ENCODE peak calls at places on chromosomes 13 and 19, in seven cellular contexts. B is A549, P is H1, Z is IMR-90, M is HCT116, Y is K562, Q is GM12878. X is an unnamed sample.

GRCh38 chr19:12721656-12722565 is 1.8 kb downstream of the TNPO2 start:
- DNase-seq in M (no peak), Y (peak), Z (peak), Q (no peak), P (peak), B (peak), X (peak)

GRCh38 chr13:63880705-63881104 is 2465.1 kb upstream of the PCDH20 start:
- DNase-seq in P (no peak), Q (no peak), M (no peak), B (no peak), Y (no peak), Z (no peak), X (no peak)

GRCh38 chr19:18769989-18770528 is 21.0 kb downstream of the COMP start:
- DNase-seq in Y (no peak), P (no peak), Q (no peak), B (no peak), M (no peak), Z (no peak), X (no peak)

GRCh38 chr19:51887522-51888498 is at the start of gene ZNF577:
- DNase-seq in Q (no peak), Z (peak), Y (no peak), M (no peak), P (peak), B (no peak), X (no peak)

GRCh38 chr19:2032296-2032941 is 16.9 kb upstream of the BTBD2 start:
- DNase-seq in B (peak), M (peak), Z (peak), Y (no peak), P (no peak), Q (no peak), X (no peak)

GRCh38 chr19:16573296-16573695 is 1.1 kb upstream of the SLC35E1 start:
- DNase-seq in Z (no peak), Y (no peak), B (no peak), Q (no peak), P (no peak), M (no peak), X (no peak)

GRCh38 chr13:60114499-60115028 is 49.2 kb downstream of the DIAPH3 start:
- DNase-seq in P (no peak), Y (no peak), M (no peak), Z (no peak), B (no peak), Q (no peak), X (no peak)

GRCh38 chr13:46668302-46668720 is 115.3 kb downstream of the LRCH1 start:
- DNase-seq in B (no peak), Y (no peak), Z (peak), M (no peak), P (no peak), Q (no peak), X (no peak)

GRCh38 chr19:47305309-47305751 is 4.3 kb upstream of the C5AR1 start:
- DNase-seq in B (peak), P (peak), Z (peak), Q (peak), M (peak), Y (peak), X (peak)

GRCh38 chr13:52827839-52828238 is 20.6 kb downstream of the PCDH8 start:
- DNase-seq in Q (no peak), P (no peak), B (no peak), Y (no peak), M (no peak), Z (no peak), X (no peak)

GRCh38 chr19:18417250-18418033 is 1.8 kb upstream of the SSBP4 start:
- DNase-seq in Y (peak), B (peak), M (no peak), Z (peak), P (no peak), Q (no peak), X (peak)

GRCh38 chr13:32660227-32660626 is 74.0 kb downstream of the PDS5B start:
- DNase-seq in B (no peak), Q (no peak), M (no peak), Z (no peak), Y (no peak), P (no peak), X (no peak)

GRCh38 chr13:99955747-99956472 is 15.7 kb downstream of the ZIC5 start:
- DNase-seq in P (no peak), Y (no peak), Z (peak), Q (no peak), B (no peak), M (no peak), X (no peak)

GRCh38 chr13:24802074-24802473 is 38.1 kb downstream of the RNF17 start:
- DNase-seq in Y (no peak), P (no peak), M (no peak), B (peak), Q (no peak), Z (no peak), X (no peak)

GRCh38 chr19:56109216-56109615 is 11.9 kb downstream of the ZNF787 start:
- DNase-seq in Z (peak), B (no peak), P (no peak), Y (no peak), M (no peak), Q (no peak), X (no peak)

GRCh38 chr19:53626941-53627340 is 4.9 kb upstream of the DPRX start:
- DNase-seq in Q (no peak), Z (no peak), M (no peak), Y (no peak), P (no peak), B (no peak), X (no peak)

GRCh38 chr19:33798701-33799111 is 2.0 kb downstream of the KCTD15 start:
- DNase-seq in Y (no peak), M (no peak), Z (peak), P (no peak), Q (no peak), B (no peak), X (no peak)

GRCh38 chr19:48190288-48191284 is 20.1 kb downstream of the ZSWIM9 start:
- DNase-seq in P (peak), M (peak), Y (peak), Z (peak), Q (no peak), B (peak), X (peak)

GRCh38 chr19:54551950-54552912 is 21.4 kb upstream of the LILRA2 start:
- DNase-seq in Z (no peak), P (no peak), Q (peak), M (no peak), B (no peak), Y (no peak), X (no peak)

GRCh38 chr13:98451676-98452105 is 125.2 kb downstream of the STK24 start:
- DNase-seq in P (no peak), Z (peak), Y (no peak), M (no peak), B (no peak), Q (no peak), X (no peak)

GRCh38 chr13:22893149-22893548 is 287.6 kb upstream of the SGCG start:
- DNase-seq in Y (no peak), P (no peak), Q (no peak), M (no peak), Z (no peak), B (no peak), X (no peak)

GRCh38 chr19:13022111-13022858 is 27.0 kb downstream of the NFIX start:
- DNase-seq in Q (no peak), Z (peak), Y (no peak), P (no peak), B (no peak), M (no peak), X (no peak)

GRCh38 chr19:14116525-14116917 is 1.0 kb downstream of the PRKACA start:
- DNase-seq in Z (no peak), B (no peak), Y (no peak), Q (no peak), M (no peak), P (no peak), X (no peak)

GRCh38 chr19:19280561-19280960 is 7.5 kb upstream of the TM6SF2 start:
- DNase-seq in P (no peak), B (no peak), Z (peak), M (no peak), Y (no peak), Q (no peak), X (no peak)

GRCh38 chr13:103275079-103275478 is 208.9 kb upstream of the SLC10A2 start:
- DNase-seq in Q (no peak), Z (no peak), Y (no peak), P (no peak), B (no peak), M (no peak), X (no peak)

GRCh38 chr13:94413545-94413944 is 65.9 kb downstream of the DCT start:
- DNase-seq in Q (no peak), B (no peak), Z (no peak), Y (no peak), P (no peak), M (no peak), X (no peak)

GRCh38 chr13:44837250-44837649 is 152.0 kb downstream of the NUFIP1 start:
- DNase-seq in B (no peak), Q (no peak), P (no peak), Y (no peak), M (no peak), Z (peak), X (no peak)

GRCh38 chr13:23558675-23559536 is 11.3 kb upstream of the TNFRSF19 start:
- DNase-seq in Y (no peak), B (peak), P (no peak), Z (peak), Q (no peak), M (peak), X (peak)

GRCh38 chr13:42814868-42815267 is 33.5 kb downstream of the FAM216B start:
- DNase-seq in Y (no peak), M (no peak), B (no peak), Z (peak), Q (no peak), P (no peak), X (no peak)
- TF ChIP-seq CEBPB in Y (no peak), M (no peak), B (no peak), Z (peak), Q (no peak), P (no peak), X (no peak)

DNA sequence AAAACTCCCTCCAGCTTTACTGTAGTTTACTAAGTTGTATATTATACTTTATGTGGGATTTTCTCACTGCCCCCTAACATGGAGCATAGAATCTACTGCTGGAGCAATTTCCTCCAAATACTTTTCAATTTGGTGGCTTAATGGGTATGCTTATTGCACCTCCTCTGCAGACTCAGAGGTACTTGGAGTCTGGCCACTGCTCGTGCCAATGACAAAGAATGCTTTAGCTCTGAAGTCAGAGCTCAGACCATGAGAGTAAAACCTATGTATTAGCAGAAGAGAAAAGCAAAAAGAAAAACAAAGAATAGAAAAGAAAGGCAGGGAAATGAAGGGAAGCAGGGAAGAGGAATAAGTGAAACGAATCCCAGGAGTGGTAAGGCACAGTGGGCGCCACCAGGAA is 71.9 kb downstream of the SUCLA2 start:
- DNase-seq in Z (peak), Y (no peak), M (no peak), B (no peak), P (no peak), Q (no peak), X (no peak)
- TF ChIP-seq CEBPB in Z (no peak), Y (no peak), M (no peak), B (no peak), P (no peak), Q (no peak), X (no peak)

GRCh38 chr19:3176715-3177501 is 1.7 kb upstream of the S1PR4 start:
- DNase-seq in Q (no peak), Z (peak), Y (peak), P (no peak), M (peak), B (peak), X (no peak)
- TF ChIP-seq CEBPB in Q (no peak), Z (no peak), Y (no peak), P (no peak), M (no peak), B (no peak), X (no peak)

GRCh38 chr13:54536112-54536511 is 1507.5 kb downstream of the OLFM4 start:
- DNase-seq in Z (no peak), M (no peak), B (peak), Q (no peak), P (no peak), Y (no peak), X (no peak)
- TF ChIP-seq CEBPB in Z (no peak), M (no peak), B (no peak), Q (no peak), P (no peak), Y (no peak), X (no peak)

GRCh38 chr19:35544110-35544802 is 1.2 kb upstream of the TMEM147 start:
- DNase-seq in Y (no peak), M (no peak), Z (no peak), B (no peak), P (no peak), Q (no peak), X (no peak)

GRCh38 chr19:35545001-35545854 is at the start of gene TMEM147:
- DNase-seq in Z (peak), B (peak), M (peak), Y (peak), Q (no peak), P (peak), X (peak)

GRCh38 chr19:35543280-35544109 is 1.9 kb upstream of the TMEM147 start:
- DNase-seq in M (no peak), P (no peak), Q (no peak), B (no peak), Y (no peak), Z (no peak), X (no peak)

GRCh38 chr19:35546532-35546931 is 1.1 kb downstream of the TMEM147 start:
- DNase-seq in Z (no peak), Y (no peak), P (no peak), Q (no peak), M (no peak), B (no peak), X (no peak)

DNA sequence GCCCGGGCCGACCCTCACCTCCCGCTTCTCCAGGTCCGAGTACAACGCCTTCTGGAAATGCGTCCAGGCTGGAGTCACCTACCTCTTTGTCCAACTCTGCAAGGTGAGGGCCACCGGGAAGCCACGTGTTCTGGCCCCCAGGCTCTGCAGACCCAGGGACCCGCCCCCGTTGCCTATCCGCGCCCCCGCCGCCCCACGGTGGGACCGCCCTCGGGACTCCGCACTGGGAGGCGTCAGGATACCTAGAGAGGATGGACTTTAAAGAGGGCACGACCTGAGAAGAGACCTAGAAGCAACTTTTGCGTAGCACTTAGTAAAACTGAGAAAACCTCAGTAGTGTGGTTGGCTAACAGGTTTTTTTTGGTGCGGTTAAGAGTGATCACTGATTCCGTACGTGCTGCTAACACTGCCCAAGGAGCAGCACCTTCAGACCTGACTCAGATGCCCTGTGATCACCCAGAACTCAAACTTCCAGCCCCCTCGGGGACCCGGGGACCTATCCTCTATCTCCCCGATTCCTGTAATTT is 492 bp downstream of the TMEM147 start:
- DNase-seq in Y (peak), Q (peak), B (peak), M (no peak), P (no peak), Z (no peak), X (no peak)
- TF ChIP-seq CEBPB in Y (no peak), Q (no peak), B (no peak), M (no peak), P (no peak), Z (no peak), X (no peak)

GRCh38 chr13:43246382-43246781 is 223.0 kb downstream of the DNAJC15 start:
- DNase-seq in M (no peak), Y (no peak), Z (peak), B (no peak), P (no peak), Q (no peak), X (no peak)
- TF ChIP-seq CEBPB in M (no peak), Y (no peak), Z (no peak), B (no peak), P (no peak), Q (no peak), X (no peak)

GRCh38 chr19:10044390-10044789 is 31.1 kb downstream of the RDH8 start:
- DNase-seq in Z (no peak), P (no peak), Y (peak), B (peak), Q (no peak), M (peak), X (no peak)

GRCh38 chr19:10045371-10045770 is 32.1 kb downstream of the RDH8 start:
- DNase-seq in M (no peak), B (no peak), P (no peak), Q (no peak), Z (no peak), Y (no peak), X (no peak)

GRCh38 chr19:10037809-10038208 is 24.5 kb downstream of the RDH8 start:
- DNase-seq in Y (no peak), P (no peak), Q (no peak), B (no peak), M (no peak), Z (no peak), X (no peak)

DNA sequence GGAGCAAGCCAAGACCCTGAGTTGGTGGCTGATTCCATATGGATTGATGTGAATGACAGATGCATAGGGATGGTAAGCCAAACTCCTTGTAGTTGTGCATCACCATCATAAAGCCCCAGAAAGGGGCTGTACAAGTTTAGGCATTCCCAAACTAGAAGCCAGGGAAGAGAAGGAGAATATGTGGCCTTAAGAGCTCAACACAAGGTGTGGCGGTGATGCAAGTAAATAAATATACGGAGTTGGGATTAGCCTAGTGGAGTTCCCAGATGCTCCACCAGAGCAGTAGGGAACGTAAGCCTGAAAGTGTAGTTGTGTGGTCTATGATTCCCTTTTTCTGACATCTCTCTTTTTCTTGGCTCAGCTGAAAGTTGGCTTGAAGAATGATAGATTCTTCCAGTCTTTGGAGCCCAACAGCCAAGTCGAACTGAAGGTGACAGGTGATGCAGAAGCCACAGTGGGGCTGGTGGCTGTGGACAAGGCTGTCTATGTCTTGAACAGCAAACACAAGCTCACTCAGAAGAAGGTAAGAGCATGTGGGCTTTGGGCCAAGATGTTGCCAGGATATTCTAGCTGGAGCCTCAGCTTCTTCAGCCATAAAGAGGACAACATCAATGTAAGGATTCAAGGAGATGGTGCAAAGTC is 30.1 kb downstream of the RDH8 start:
- DNase-seq in Z (peak), Y (no peak), M (no peak), Q (no peak), P (no peak), B (no peak), X (no peak)
- TF ChIP-seq CEBPB in Z (no peak), Y (no peak), M (no peak), Q (no peak), P (no peak), B (no peak), X (no peak)

GRCh38 chr13:41700790-41701310 is 243.5 kb downstream of the RGCC start:
- DNase-seq in M (no peak), Q (no peak), P (no peak), B (peak), Z (peak), Y (no peak), X (no peak)
- TF ChIP-seq CEBPB in M (no peak), Q (no peak), P (no peak), B (no peak), Z (no peak), Y (no peak), X (no peak)

DNA sequence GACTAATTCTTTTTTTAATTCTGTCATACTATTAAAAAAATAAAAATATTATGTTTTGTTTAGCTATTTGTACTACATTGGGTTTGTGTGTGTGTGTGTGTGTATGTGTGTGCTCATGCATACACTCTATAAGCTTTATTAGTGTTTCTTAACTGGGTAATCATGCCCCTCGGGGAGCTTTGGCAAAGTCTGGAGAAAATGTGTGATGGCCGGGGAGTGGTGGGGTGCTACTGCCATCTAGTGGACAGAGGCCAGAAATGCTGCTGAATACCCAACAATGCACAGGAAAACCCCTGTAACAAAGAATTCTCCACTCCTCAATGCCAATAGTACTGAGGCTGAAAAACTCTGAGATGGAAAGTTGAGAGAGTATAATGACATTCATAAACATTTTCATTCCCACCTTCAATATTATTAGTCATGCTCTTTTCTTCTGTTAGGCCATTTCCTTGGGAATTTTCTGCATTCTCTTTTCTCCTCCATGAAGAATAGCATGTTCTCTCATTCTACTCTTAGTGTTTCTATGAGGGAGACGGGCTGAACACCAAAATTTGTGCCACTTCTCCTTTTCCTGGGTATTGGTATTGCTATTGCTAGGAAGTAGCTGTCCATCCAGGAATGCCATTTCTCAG is 157.3 kb downstream of the DNAJC3 start:
- DNase-seq in Q (peak), B (peak), Y (peak), M (peak), Z (peak), P (peak), X (peak)
- TF ChIP-seq CEBPB in Q (no peak), B (no peak), Y (no peak), M (no peak), Z (no peak), P (no peak), X (no peak)